ENCODE peak calls at places on chromosomes 7 and 10, in four cellular contexts. D is fibroblast of lung, I is bronchial epithelial cell, K is H4. A is an unnamed sample.

GRCh38 chr7:117169907-117170306 is 153.0 kb downstream of the WNT2 start:
- DNase-seq in D (no peak), I (peak), K (peak), A (no peak)

GRCh38 chr7:27031289-27032172 is 64.3 kb downstream of the HOXA1 start:
- DNase-seq in D (peak), I (peak), K (peak), A (peak)

GRCh38 chr10:97781541-97782331 is 9.9 kb upstream of the SFRP5 start:
- DNase-seq in D (no peak), I (no peak), K (no peak), A (no peak)

GRCh38 chr7:45404622-45405021 is 169.5 kb upstream of the ADCY1 start:
- DNase-seq in D (no peak), I (no peak), K (no peak), A (no peak)

GRCh38 chr10:130994845-130995244 is 316.7 kb downstream of the TCERG1L start:
- DNase-seq in D (no peak), I (peak), K (no peak), A (no peak)

GRCh38 chr10:62594093-62594520 is 210.4 kb upstream of the ADO start:
- DNase-seq in D (peak), I (peak), K (peak), A (no peak)

GRCh38 chr7:124633740-124634139 is 131.9 kb downstream of the GPR37 start:
- DNase-seq in D (no peak), I (no peak), K (no peak), A (no peak)

GRCh38 chr7:151125835-151126481 is 39.7 kb downstream of the AGAP3 start:
- DNase-seq in D (peak), I (no peak), K (no peak), A (no peak)

GRCh38 chr7:111090834-111091233 is at the start of gene LRRN3:
- DNase-seq in D (peak), I (no peak), K (no peak), A (no peak)